ENCODE peak calls at places on chromosomes 13 and 19, in six cellular contexts. S is DMS79, D is non-pigmented ciliary epithelial cell, Y is heart right ventricle, H is hypothalamus, N is fibroblast of lung. M is an unnamed sample.

GRCh38 chr19:55495646-55496349 is 7.6 kb downstream of the SSC5D start:
- DNase-seq in D (no peak), N (no peak), H (no peak), S (no peak), Y (no peak), M (no peak)

GRCh38 chr13:109401891-109402290 is 384.5 kb downstream of the IRS2 start:
- DNase-seq in H (no peak), S (no peak), D (no peak), N (no peak), Y (no peak), M (no peak)

GRCh38 chr19:5035817-5036732 is 67.2 kb downstream of the KDM4B start:
- DNase-seq in S (no peak), N (no peak), H (no peak), Y (no peak), D (no peak), M (no peak)

GRCh38 chr19:45154064-45154827 is 6.5 kb downstream of the NKPD1 start:
- DNase-seq in Y (no peak), D (peak; percentile 69), N (peak; percentile 77), H (no peak), S (no peak), M (no peak)

GRCh38 chr19:6018786-6019185 is 40.8 kb upstream of the RANBP3 start:
- DNase-seq in S (no peak), N (no peak), Y (no peak), D (no peak), H (no peak), M (no peak)

GRCh38 chr19:28898279-28898678 is 314.7 kb downstream of the UQCRFS1 start:
- DNase-seq in S (no peak), D (no peak), H (no peak), N (no peak), Y (no peak), M (no peak)

GRCh38 chr19:19409235-19410030 is 4.0 kb downstream of the GATAD2A start:
- DNase-seq in H (no peak), N (no peak), Y (no peak), D (no peak), S (no peak), M (no peak)

GRCh38 chr13:66657165-66657895 is 572.8 kb downstream of the PCDH9 start:
- DNase-seq in D (peak; percentile 97), Y (peak; percentile 38), N (peak; percentile 88), H (no peak), S (no peak), M (no peak)

GRCh38 chr19:45076029-45076850 is at the start of gene ZNF296:
- DNase-seq in D (no peak), Y (peak; percentile 41), H (no peak), N (peak; percentile 43), S (peak; percentile 42), M (peak; percentile 86)

GRCh38 chr13:100040196-100040595 is 48.7 kb upstream of the PCCA start:
- DNase-seq in D (no peak), H (no peak), Y (no peak), N (no peak), S (peak; percentile 6), M (no peak)

GRCh38 chr13:89726690-89727435 is 1620.6 kb upstream of the MIR17HG start:
- DNase-seq in Y (no peak), D (peak; percentile 65), H (no peak), N (peak; percentile 98), S (no peak), M (no peak)

GRCh38 chr19:49132974-49133609 is 13.7 kb downstream of the PPFIA3 start:
- DNase-seq in S (no peak), D (no peak), H (no peak), Y (no peak), N (no peak), M (no peak)

GRCh38 chr19:16386619-16387240 is 62.1 kb downstream of the KLF2 start:
- DNase-seq in H (no peak), S (no peak), N (peak; percentile 63), D (peak; percentile 43), Y (no peak), M (no peak)

GRCh38 chr13:37014609-37015008 is 14.0 kb downstream of the EXOSC8 start:
- DNase-seq in N (peak; percentile 53), H (no peak), Y (no peak), S (no peak), D (no peak), M (no peak)

GRCh38 chr13:112934075-112934474 is 34.9 kb upstream of the MCF2L start:
- DNase-seq in H (no peak), S (no peak), D (no peak), N (no peak), Y (no peak), M (no peak)

GRCh38 chr19:40716031-40716654 is 543 bp downstream of the COQ8B start:
- DNase-seq in N (no peak), H (no peak), S (peak; percentile 77), D (peak; percentile 79), Y (no peak), M (peak; percentile 47)

GRCh38 chr13:74825949-74826246 is 656.1 kb downstream of the TBC1D4 start:
- DNase-seq in N (no peak), S (no peak), H (no peak), D (no peak), Y (no peak), M (no peak)

GRCh38 chr19:30873691-30874090 is 475.5 kb downstream of the TSHZ3 start:
- DNase-seq in N (no peak), D (no peak), Y (no peak), H (no peak), S (no peak), M (no peak)

GRCh38 chr13:39602614-39603366 is at the start of gene LHFPL6:
- DNase-seq in N (peak; percentile 80), H (peak; percentile 67), D (peak; percentile 37), Y (peak; percentile 88), S (peak; percentile 36), M (peak; percentile 93)

GRCh38 chr13:42592915-42593718 is 19.2 kb downstream of the TNFSF11 start:
- DNase-seq in Y (no peak), S (no peak), N (no peak), D (no peak), H (no peak), M (no peak)

GRCh38 chr13:22736084-22736767 is 444.6 kb upstream of the SGCG start:
- DNase-seq in S (no peak), D (no peak), N (no peak), Y (no peak), H (no peak), M (no peak)

GRCh38 chr19:18439025-18439909 is 1.3 kb upstream of the ISYNA1 start:
- DNase-seq in H (no peak), D (no peak), S (no peak), Y (no peak), N (no peak), M (no peak)

GRCh38 chr13:46721054-46721453 is 75.9 kb downstream of the ESD start:
- DNase-seq in N (peak; percentile 63), H (no peak), S (no peak), Y (peak; percentile 53), D (no peak), M (no peak)

GRCh38 chr13:41644742-41645141 is 187.4 kb downstream of the RGCC start:
- DNase-seq in S (no peak), H (no peak), D (no peak), N (no peak), Y (no peak), M (no peak)

GRCh38 chr13:59641758-59642157 is 522.0 kb downstream of the DIAPH3 start:
- DNase-seq in S (no peak), H (no peak), Y (no peak), D (no peak), N (peak; percentile 2), M (no peak)

GRCh38 chr19:6752257-6753177 is 13.0 kb downstream of the TRIP10 start:
- DNase-seq in Y (no peak), N (no peak), H (no peak), D (no peak), S (no peak), M (no peak)

GRCh38 chr13:100597253-100597652 is 8.7 kb upstream of the GGACT start:
- DNase-seq in H (no peak), Y (no peak), D (no peak), S (no peak), N (no peak), M (no peak)